ENCODE peak calls at places on chromosomes 16 and 17, in ten cellular contexts. Y is body of pancreas, D is thyroid gland, R is PC-9, N is stomach, L is IMR-90, Q is transverse colon, E is brain microvascular endothelial cell, A is PC-3, J is colonic mucosa. C is an unnamed sample.

GRCh38 chr17:31490991-31491793 is 99.7 kb downstream of the RAB11FIP4 start:
- DNase-seq in Y (no peak), D (no peak), R (no peak), N (no peak), L (no peak), Q (peak), E (no peak), A (no peak), J (peak), C (no peak)

GRCh38 chr17:3965123-3965800 is 1.0 kb upstream of the ATP2A3 start:
- DNase-seq in Y (peak), D (peak), R (peak), N (peak), L (no peak), Q (peak), E (no peak), A (peak), J (peak), C (no peak)

GRCh38 chr16:62135903-62136302 is 99.7 kb upstream of the CDH8 start:
- DNase-seq in Y (no peak), D (no peak), R (no peak), N (no peak), L (no peak), Q (no peak), E (no peak), A (no peak), J (no peak), C (no peak)

GRCh38 chr17:19897108-19897854 is 29.5 kb upstream of the ULK2 start:
- DNase-seq in Y (peak), D (peak), R (no peak), N (peak), L (no peak), Q (peak), E (no peak), A (peak), J (peak), C (peak)

GRCh38 chr17:17970699-17971430 is 1.3 kb downstream of the TOM1L2 start:
- DNase-seq in Y (no peak), D (no peak), R (peak), N (no peak), L (no peak), Q (no peak), E (no peak), A (peak), J (no peak), C (no peak)

GRCh38 chr16:85902366-85903155 is 3.6 kb downstream of the IRF8 start:
- DNase-seq in Y (peak), D (no peak), R (no peak), N (peak), L (no peak), Q (peak), E (no peak), A (no peak), J (no peak), C (no peak)

GRCh38 chr17:17824119-17824779 is 12.5 kb downstream of the SREBF1 start:
- DNase-seq in Y (peak), D (peak), R (no peak), N (no peak), L (no peak), Q (no peak), E (no peak), A (no peak), J (peak), C (peak)

GRCh38 chr16:30557950-30558788 is at the start of gene ZNF764:
- DNase-seq in Y (peak), D (peak), R (peak), N (peak), L (peak), Q (peak), E (peak), A (peak), J (peak), C (peak)

GRCh38 chr17:17102176-17102575 is 59.9 kb downstream of the MPRIP start:
- DNase-seq in Y (no peak), D (no peak), R (no peak), N (no peak), L (no peak), Q (no peak), E (no peak), A (no peak), J (no peak), C (no peak)

GRCh38 chr16:5025171-5025632 is 8.5 kb downstream of the NAGPA start:
- DNase-seq in Y (peak), D (peak), R (no peak), N (peak), L (no peak), Q (peak), E (no peak), A (no peak), J (peak), C (no peak)

GRCh38 chr16:68332411-68333121 is 21.7 kb downstream of the PRMT7 start:
- DNase-seq in Y (no peak), D (peak), R (no peak), N (no peak), L (peak), Q (peak), E (peak), A (no peak), J (no peak), C (peak)

GRCh38 chr16:8861563-8862308 is 7.1 kb downstream of the CARHSP1 start:
- DNase-seq in Y (no peak), D (no peak), R (no peak), N (no peak), L (no peak), Q (no peak), E (no peak), A (no peak), J (no peak), C (no peak)

GRCh38 chr17:55324296-55324978 is 59.7 kb downstream of the HLF start:
- DNase-seq in Y (no peak), D (no peak), R (no peak), N (no peak), L (no peak), Q (no peak), E (no peak), A (no peak), J (no peak), C (no peak)
- TF ChIP-seq CTCF in Y (no peak), D (no peak), R (no peak), N (no peak), L (no peak), Q (no peak), E (no peak), A (peak), J (no peak), C (no peak)

GRCh38 chr17:71438631-71439146 is 682.1 kb upstream of the SOX9 start:
- DNase-seq in Y (no peak), D (peak), R (peak), N (no peak), L (peak), Q (no peak), E (peak), A (peak), J (no peak), C (no peak)

GRCh38 chr17:71437176-71437575 is 683.6 kb upstream of the SOX9 start:
- DNase-seq in Y (no peak), D (no peak), R (no peak), N (no peak), L (peak), Q (no peak), E (no peak), A (no peak), J (no peak), C (no peak)

GRCh38 chr17:71444011-71444574 is 676.7 kb upstream of the SOX9 start:
- DNase-seq in Y (no peak), D (no peak), R (no peak), N (no peak), L (peak), Q (no peak), E (no peak), A (no peak), J (no peak), C (no peak)

GRCh38 chr17:71440513-71440912 is 680.3 kb upstream of the SOX9 start:
- DNase-seq in Y (no peak), D (no peak), R (no peak), N (no peak), L (peak), Q (no peak), E (no peak), A (peak), J (peak), C (no peak)

DNA sequence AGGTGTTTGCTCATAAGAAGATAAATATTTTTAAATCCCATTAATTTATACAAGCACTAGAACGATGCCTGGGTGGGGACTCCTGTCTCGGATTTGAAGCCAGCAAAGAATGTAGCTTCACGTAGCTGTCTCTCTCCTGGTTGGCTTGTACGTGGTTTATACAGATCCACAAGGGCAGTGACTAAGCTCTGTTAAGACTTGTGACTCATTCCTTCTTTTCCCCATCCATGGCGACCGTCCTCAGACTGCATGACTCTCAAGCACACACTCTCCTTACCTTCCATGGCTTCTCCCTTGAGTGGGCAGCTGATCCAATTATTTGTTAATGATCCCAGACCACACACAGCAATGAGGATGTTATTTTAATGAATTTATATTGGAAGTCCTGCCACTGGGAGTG is 679.7 kb upstream of the SOX9 start:
- DNase-seq in Y (no peak), D (no peak), R (no peak), N (no peak), L (peak), Q (no peak), E (peak), A (peak), J (peak), C (no peak)
- H3K27ac ChIP-seq in Y (no peak), D (no peak), R (no peak), N (no peak), L (peak), Q (no peak), E (peak), A (peak), J (no peak), C (no peak)

GRCh38 chr17:14827394-14827793 is 437.7 kb downstream of the PMP22 start:
- DNase-seq in Y (no peak), D (no peak), R (no peak), N (no peak), L (no peak), Q (no peak), E (no peak), A (no peak), J (no peak), C (no peak)

GRCh38 chr17:14838567-14838966 is 426.6 kb downstream of the PMP22 start:
- DNase-seq in Y (no peak), D (no peak), R (no peak), N (no peak), L (peak), Q (no peak), E (no peak), A (no peak), J (no peak), C (no peak)

DNA sequence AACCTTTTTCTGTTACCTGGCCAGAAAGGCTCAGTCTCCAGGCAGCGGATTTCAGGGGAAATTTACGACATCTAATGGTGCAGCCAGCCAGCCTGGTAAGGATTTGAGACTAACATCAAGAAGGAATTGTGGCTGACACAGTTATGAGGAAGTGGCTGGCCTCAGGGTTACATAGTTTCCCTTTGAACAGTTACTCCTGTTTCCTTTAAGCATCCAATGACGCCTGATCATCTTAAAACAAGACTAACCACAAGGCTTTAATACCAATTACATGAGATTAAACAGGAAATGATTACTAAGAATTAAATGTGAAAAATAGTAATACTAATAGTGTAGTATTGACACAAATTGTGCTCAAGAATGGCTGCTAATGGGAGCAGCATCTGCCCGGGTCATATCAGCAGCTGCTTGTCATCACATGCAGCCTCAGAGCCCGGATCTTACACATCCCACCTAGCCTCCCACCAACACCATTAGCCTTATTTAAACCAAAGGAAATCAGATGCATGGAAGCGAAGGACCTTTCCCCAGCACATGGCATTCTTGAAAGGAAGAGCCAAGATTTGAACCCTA is 431.8 kb downstream of the PMP22 start:
- DNase-seq in Y (no peak), D (no peak), R (no peak), N (no peak), L (peak), Q (no peak), E (peak), A (no peak), J (no peak), C (no peak)
- TF ChIP-seq CTCF in Y (no peak), D (no peak), R (no peak), N (no peak), L (no peak), Q (no peak), E (no peak), A (no peak), J (no peak), C (no peak)

GRCh38 chr17:43772877-43773648 is 5.7 kb downstream of the DUSP3 start:
- DNase-seq in Y (no peak), D (no peak), R (no peak), N (no peak), L (no peak), Q (no peak), E (no peak), A (no peak), J (no peak), C (no peak)
- H3K27ac ChIP-seq in Y (peak), D (no peak), R (no peak), N (peak), L (no peak), Q (no peak), E (no peak), A (no peak), J (peak), C (no peak)

GRCh38 chr16:23670137-23670776 is 8.4 kb upstream of the PLK1 start:
- DNase-seq in Y (no peak), D (no peak), R (peak), N (no peak), L (peak), Q (no peak), E (peak), A (peak), J (no peak), C (no peak)
- TF ChIP-seq CTCF in Y (no peak), D (no peak), R (no peak), N (no peak), L (no peak), Q (no peak), E (no peak), A (no peak), J (no peak), C (no peak)

C was measured in adrenal gland.